ENCODE peak calls at places on chromosomes 2 and 18, in nine cellular contexts. Z is HCT116, T is substantia nigra, S is A172, M is fibroblast of lung, P is MV-4-11, D is Calu3, O is progenitor cell of endocrine pancreas, A is NCI-H1105 treated with DMSO at 0.1 percent for 48 hours. G is an unnamed sample.

GRCh38 chr2:189933041-189933440 is 129.5 kb downstream of the MSTN start:
- DNase-seq in Z (no peak), T (no peak), S (no peak), M (no peak), P (no peak), D (no peak), O (no peak), A (no peak), G (no peak)

GRCh38 chr2:42567389-42567788 is 1.0 kb upstream of the MTA3 start:
- DNase-seq in Z (no peak), T (no peak), S (no peak), M (peak), P (no peak), D (no peak), O (no peak), A (no peak), G (no peak)

GRCh38 chr2:152098798-152099654 is at the start of gene CACNB4:
- DNase-seq in Z (no peak), T (no peak), S (peak), M (no peak), P (peak), D (no peak), O (no peak), A (peak), G (peak)

GRCh38 chr18:50659091-50660003 is 99.5 kb downstream of the MAPK4 start:
- DNase-seq in Z (peak), T (no peak), S (peak), M (peak), P (peak), D (peak), O (no peak), A (no peak), G (peak)

GRCh38 chr18:32346667-32347066 is 124.0 kb downstream of the GAREM1 start:
- DNase-seq in Z (no peak), T (no peak), S (no peak), M (peak), P (no peak), D (no peak), O (no peak), A (no peak), G (no peak)

GRCh38 chr18:58576641-58577251 is 52.1 kb downstream of the ALPK2 start:
- DNase-seq in Z (no peak), T (no peak), S (no peak), M (peak), P (no peak), D (no peak), O (no peak), A (no peak), G (no peak)

GRCh38 chr18:9806905-9807304 is 78.9 kb upstream of the TXNDC2 start:
- DNase-seq in Z (no peak), T (no peak), S (no peak), M (no peak), P (no peak), D (no peak), O (no peak), A (no peak), G (no peak)

GRCh38 chr2:148643998-148644884 is at the start of gene EPC2:
- DNase-seq in Z (peak), T (peak), S (peak), M (peak), P (peak), D (peak), O (peak), A (peak), G (peak)